ENCODE peak calls at places on chromosomes 12 and 14, in ten cellular contexts. P, X, I, V, Z, L, A, K, N and E are unnamed samples.

GRCh38 chr12:53236443-53237111 is 4.6 kb upstream of the RARG start:
- DNase-seq in P (no peak), X (no peak), I (peak), V (no peak), Z (no peak), L (no peak), A (no peak), K (no peak), N (no peak), E (no peak)

GRCh38 chr12:62933871-62934798 is 815 bp downstream of the PPM1H start:
- DNase-seq in P (peak), X (peak), I (peak), V (peak), Z (peak), L (no peak), A (peak), K (peak), N (no peak), E (no peak)

GRCh38 chr14:82779301-82779700 is 1245.6 kb upstream of the SEL1L start:
- DNase-seq in P (no peak), X (no peak), I (no peak), V (no peak), Z (no peak), L (no peak), A (no peak), K (peak), N (no peak), E (no peak)

GRCh38 chr14:104573930-104574329 is 5.6 kb upstream of the C14orf180 start:
- DNase-seq in P (no peak), X (no peak), I (no peak), V (no peak), Z (no peak), L (no peak), A (no peak), K (no peak), N (no peak), E (no peak)

GRCh38 chr12:124007356-124007755 is 34.3 kb downstream of the ZNF664 start:
- DNase-seq in P (no peak), X (no peak), I (no peak), V (no peak), Z (no peak), L (no peak), A (no peak), K (no peak), N (no peak), E (no peak)

GRCh38 chr12:55932546-55932919 is 1.6 kb downstream of the DGKA start:
- DNase-seq in P (no peak), X (no peak), I (peak), V (peak), Z (peak), L (no peak), A (no peak), K (no peak), N (no peak), E (no peak)

GRCh38 chr14:105317546-105317945 is 3.0 kb downstream of the PACS2 start:
- DNase-seq in P (no peak), X (no peak), I (peak), V (no peak), Z (no peak), L (no peak), A (no peak), K (no peak), N (no peak), E (no peak)

GRCh38 chr12:69211172-69211571 is 28.2 kb upstream of the CPSF6 start:
- DNase-seq in P (no peak), X (peak), I (no peak), V (no peak), Z (no peak), L (no peak), A (no peak), K (no peak), N (no peak), E (no peak)

GRCh38 chr14:99944241-99944651 is 121.0 kb upstream of the EVL start:
- DNase-seq in P (no peak), X (no peak), I (no peak), V (no peak), Z (no peak), L (no peak), A (no peak), K (no peak), N (no peak), E (no peak)

GRCh38 chr12:55818886-55819285 is 1.0 kb downstream of the ORMDL2 start:
- DNase-seq in P (no peak), X (no peak), I (no peak), V (no peak), Z (no peak), L (no peak), A (no peak), K (no peak), N (no peak), E (no peak)